ENCODE peak calls at places on chromosome 3, in seven cellular contexts. One of them, this sample, is unnamed. For H3K4me1, the result is how much of the 10 kb centered on the place peaks cover.

GRCh38 chr3:125443923-125444322 is 68.8 kb upstream of the ZNF148 start:
- ATAC-seq in HCT116: no peak
- ATAC-seq in psoas muscle: no peak
- ATAC-seq in body of pancreas: no peak
- ATAC-seq in mucosa of descending colon: no peak
- ATAC-seq in HepG2: no peak
- ATAC-seq in heart right ventricle: no peak
- ATAC-seq in this sample: no peak

GRCh38 chr3:61416618-61417017 is 144.8 kb upstream of the PTPRG start:
- ATAC-seq in mucosa of descending colon: no peak
- ATAC-seq in HCT116: no peak
- ATAC-seq in psoas muscle: no peak
- ATAC-seq in HepG2: no peak
- ATAC-seq in heart right ventricle: no peak
- ATAC-seq in body of pancreas: no peak
- ATAC-seq in this sample: no peak

GRCh38 chr3:62287528-62287927 is 85.8 kb downstream of the FEZF2 start:
- ATAC-seq in HCT116: no peak
- ATAC-seq in mucosa of descending colon: no peak
- ATAC-seq in body of pancreas: no peak
- ATAC-seq in HepG2: no peak
- ATAC-seq in psoas muscle: no peak
- ATAC-seq in heart right ventricle: no peak
- ATAC-seq in this sample: no peak

GRCh38 chr3:141462176-141462859 is 24.5 kb upstream of the RASA2 start:
- ATAC-seq in psoas muscle: no peak
- ATAC-seq in HepG2: no peak
- ATAC-seq in body of pancreas: no peak
- ATAC-seq in heart right ventricle: no peak
- ATAC-seq in mucosa of descending colon: no peak
- ATAC-seq in HCT116: no peak
- ATAC-seq in this sample: no peak

GRCh38 chr3:66450389-66451022 is 50.3 kb downstream of the LRIG1 start:
- ATAC-seq in mucosa of descending colon: peak
- ATAC-seq in psoas muscle: peak
- ATAC-seq in heart right ventricle: peak
- ATAC-seq in body of pancreas: peak
- ATAC-seq in HepG2: no peak
- ATAC-seq in HCT116: no peak
- ATAC-seq in this sample: peak

GRCh38 chr3:129181834-129182233 is 1.9 kb downstream of the CNBP start:
- ATAC-seq in heart right ventricle: no peak
- ATAC-seq in psoas muscle: no peak
- ATAC-seq in mucosa of descending colon: no peak
- ATAC-seq in HCT116: no peak
- ATAC-seq in HepG2: no peak
- ATAC-seq in body of pancreas: no peak
- ATAC-seq in this sample: no peak

GRCh38 chr3:71265365-71265935 is 318.1 kb downstream of the FOXP1 start:
- ATAC-seq in heart right ventricle: no peak
- ATAC-seq in psoas muscle: no peak
- ATAC-seq in mucosa of descending colon: no peak
- ATAC-seq in body of pancreas: no peak
- ATAC-seq in HCT116: no peak
- ATAC-seq in HepG2: no peak
- ATAC-seq in this sample: no peak

GRCh38 chr3:9595877-9596276 is 42.3 kb upstream of the LHFPL4 start:
- ATAC-seq in HepG2: no peak
- ATAC-seq in heart right ventricle: no peak
- ATAC-seq in psoas muscle: no peak
- ATAC-seq in HCT116: no peak
- ATAC-seq in body of pancreas: no peak
- ATAC-seq in mucosa of descending colon: peak
- ATAC-seq in this sample: no peak

GRCh38 chr3:18372786-18373405 is 52.2 kb downstream of the SATB1 start:
- ATAC-seq in body of pancreas: no peak
- ATAC-seq in HCT116: no peak
- ATAC-seq in HepG2: no peak
- ATAC-seq in mucosa of descending colon: no peak
- ATAC-seq in heart right ventricle: no peak
- ATAC-seq in psoas muscle: no peak
- ATAC-seq in this sample: no peak

GRCh38 chr3:72155391-72156064 is 370.6 kb upstream of the PROK2 start:
- ATAC-seq in psoas muscle: peak
- ATAC-seq in mucosa of descending colon: peak
- ATAC-seq in body of pancreas: peak
- ATAC-seq in heart right ventricle: peak
- ATAC-seq in HepG2: peak
- ATAC-seq in HCT116: no peak
- ATAC-seq in this sample: peak

GRCh38 chr3:58173670-58174472 is 36.9 kb downstream of the DNASE1L3 start:
- ATAC-seq in body of pancreas: peak
- ATAC-seq in HepG2: peak
- ATAC-seq in mucosa of descending colon: peak
- ATAC-seq in psoas muscle: no peak
- ATAC-seq in heart right ventricle: peak
- ATAC-seq in HCT116: peak
- ATAC-seq in this sample: no peak

GRCh38 chr3:12446298-12446697 is 38.0 kb upstream of the TSEN2 start:
- ATAC-seq in heart right ventricle: no peak
- ATAC-seq in psoas muscle: no peak
- ATAC-seq in HepG2: no peak
- ATAC-seq in HCT116: no peak
- ATAC-seq in body of pancreas: no peak
- ATAC-seq in mucosa of descending colon: no peak
- ATAC-seq in this sample: no peak

GRCh38 chr3:17360991-17361390 is 381.4 kb downstream of the TBC1D5 start:
- ATAC-seq in mucosa of descending colon: no peak
- ATAC-seq in HepG2: no peak
- ATAC-seq in body of pancreas: no peak
- ATAC-seq in psoas muscle: no peak
- ATAC-seq in HCT116: no peak
- ATAC-seq in heart right ventricle: no peak
- ATAC-seq in this sample: no peak

GRCh38 chr3:188000361-188000861 is 153.5 kb upstream of the LPP start:
- ATAC-seq in HepG2: peak
- ATAC-seq in psoas muscle: peak
- ATAC-seq in body of pancreas: peak
- ATAC-seq in heart right ventricle: no peak
- ATAC-seq in HCT116: no peak
- ATAC-seq in mucosa of descending colon: peak
- ATAC-seq in this sample: peak
- H3K4me1 ChIP-seq in HepG2: half or more
- H3K4me1 ChIP-seq in psoas muscle: under half
- H3K4me1 ChIP-seq in body of pancreas: half or more
- H3K4me1 ChIP-seq in heart right ventricle: under half
- H3K4me1 ChIP-seq in HCT116: under half
- H3K4me1 ChIP-seq in mucosa of descending colon: under half
- H3K4me1 ChIP-seq in this sample: under half

GRCh38 chr3:48919215-48920138 is 835 bp downstream of the ARIH2 start:
- ATAC-seq in heart right ventricle: peak
- ATAC-seq in HepG2: peak
- ATAC-seq in HCT116: peak
- ATAC-seq in mucosa of descending colon: peak
- ATAC-seq in body of pancreas: peak
- ATAC-seq in psoas muscle: peak
- ATAC-seq in this sample: peak

GRCh38 chr3:48915296-48915695 is 3.3 kb upstream of the ARIH2 start:
- ATAC-seq in body of pancreas: no peak
- ATAC-seq in heart right ventricle: no peak
- ATAC-seq in mucosa of descending colon: no peak
- ATAC-seq in psoas muscle: no peak
- ATAC-seq in HCT116: no peak
- ATAC-seq in HepG2: no peak
- ATAC-seq in this sample: no peak

GRCh38 chr3:48918388-48919214 is at the start of gene ARIH2:
- ATAC-seq in heart right ventricle: peak
- ATAC-seq in body of pancreas: peak
- ATAC-seq in psoas muscle: peak
- ATAC-seq in HepG2: peak
- ATAC-seq in mucosa of descending colon: peak
- ATAC-seq in HCT116: peak
- ATAC-seq in this sample: peak
- TF ChIP-seq CTCF in heart right ventricle: peak
- TF ChIP-seq CTCF in body of pancreas: no peak
- TF ChIP-seq CTCF in psoas muscle: peak
- TF ChIP-seq CTCF in HepG2: peak
- TF ChIP-seq CTCF in mucosa of descending colon: no peak
- TF ChIP-seq CTCF in HCT116: peak
- TF ChIP-seq CTCF in this sample: no peak

DNA sequence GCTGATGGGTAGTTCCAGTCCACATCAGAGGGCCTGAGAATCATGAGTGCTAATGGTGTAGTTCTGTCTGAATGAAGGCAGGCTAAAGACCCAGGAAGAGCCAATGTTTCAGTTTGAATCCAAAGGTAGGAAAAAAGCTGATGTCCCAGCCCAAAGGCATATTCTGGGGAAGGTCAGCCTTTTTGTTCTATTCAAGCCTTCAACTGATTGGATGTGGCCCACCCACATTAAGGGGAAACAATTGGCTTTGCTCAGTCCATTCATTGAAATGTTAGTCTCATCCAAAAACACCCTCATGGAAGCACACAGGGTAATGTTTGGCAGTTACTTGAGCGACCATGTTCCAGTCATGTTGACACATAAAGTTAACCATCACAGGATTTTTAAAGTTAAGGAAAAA is 25.9 kb downstream of the EPHB1 start:
- ATAC-seq in HCT116: no peak
- ATAC-seq in HepG2: no peak
- ATAC-seq in psoas muscle: no peak
- ATAC-seq in heart right ventricle: no peak
- ATAC-seq in mucosa of descending colon: no peak
- ATAC-seq in body of pancreas: no peak
- ATAC-seq in this sample: no peak
- H3K4me1 ChIP-seq in HCT116: under half
- H3K4me1 ChIP-seq in HepG2: under half
- H3K4me1 ChIP-seq in psoas muscle: under half
- H3K4me1 ChIP-seq in heart right ventricle: under half
- H3K4me1 ChIP-seq in mucosa of descending colon: under half
- H3K4me1 ChIP-seq in body of pancreas: under half
- H3K4me1 ChIP-seq in this sample: under half

DNA sequence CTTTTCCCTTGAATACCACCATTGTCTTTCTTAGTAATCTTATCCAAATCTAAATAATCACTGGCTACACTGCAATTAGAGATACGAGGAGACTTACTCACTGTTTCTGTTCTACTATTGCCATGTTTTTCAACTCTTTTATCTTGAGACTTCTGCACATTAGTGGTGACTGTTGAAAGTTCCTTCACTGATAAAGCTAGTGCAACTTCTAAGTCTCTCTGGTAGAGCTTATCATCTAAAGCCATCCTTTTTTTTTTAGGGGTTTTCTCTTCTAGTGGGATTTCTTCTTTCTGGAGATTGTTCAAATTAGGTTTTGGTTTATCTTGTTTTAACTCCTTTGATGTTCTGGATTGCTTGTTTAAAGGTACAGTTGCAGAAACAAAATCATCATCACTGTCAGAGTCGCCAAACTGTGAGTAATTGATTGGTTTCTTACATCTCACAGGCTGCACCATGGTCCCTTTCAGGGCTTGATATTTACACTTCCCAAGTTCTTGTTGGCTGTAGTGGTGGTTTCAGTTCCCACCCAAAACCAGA is 37.7 kb downstream of the NCK1 start:
- ATAC-seq in heart right ventricle: no peak
- ATAC-seq in psoas muscle: no peak
- ATAC-seq in body of pancreas: no peak
- ATAC-seq in HepG2: no peak
- ATAC-seq in mucosa of descending colon: no peak
- ATAC-seq in HCT116: no peak
- ATAC-seq in this sample: no peak
- TF ChIP-seq CTCF in heart right ventricle: no peak
- TF ChIP-seq CTCF in psoas muscle: no peak
- TF ChIP-seq CTCF in body of pancreas: no peak
- TF ChIP-seq CTCF in HepG2: no peak
- TF ChIP-seq CTCF in mucosa of descending colon: no peak
- TF ChIP-seq CTCF in HCT116: no peak
- TF ChIP-seq CTCF in this sample: no peak

GRCh38 chr3:152260026-152260425 is 8.7 kb upstream of the MBNL1 start:
- ATAC-seq in heart right ventricle: no peak
- ATAC-seq in psoas muscle: no peak
- ATAC-seq in HCT116: no peak
- ATAC-seq in HepG2: peak
- ATAC-seq in body of pancreas: no peak
- ATAC-seq in mucosa of descending colon: no peak
- ATAC-seq in this sample: no peak

GRCh38 chr3:152258448-152259302 is 10.1 kb upstream of the MBNL1 start:
- ATAC-seq in HepG2: peak
- ATAC-seq in psoas muscle: peak
- ATAC-seq in body of pancreas: peak
- ATAC-seq in heart right ventricle: peak
- ATAC-seq in HCT116: peak
- ATAC-seq in mucosa of descending colon: peak
- ATAC-seq in this sample: peak

GRCh38 chr3:152260529-152260928 is 8.2 kb upstream of the MBNL1 start:
- ATAC-seq in HCT116: no peak
- ATAC-seq in HepG2: no peak
- ATAC-seq in mucosa of descending colon: no peak
- ATAC-seq in psoas muscle: no peak
- ATAC-seq in heart right ventricle: no peak
- ATAC-seq in body of pancreas: no peak
- ATAC-seq in this sample: no peak

GRCh38 chr3:152261329-152261728 is 7.4 kb upstream of the MBNL1 start:
- ATAC-seq in body of pancreas: no peak
- ATAC-seq in psoas muscle: no peak
- ATAC-seq in HepG2: no peak
- ATAC-seq in heart right ventricle: no peak
- ATAC-seq in mucosa of descending colon: no peak
- ATAC-seq in HCT116: no peak
- ATAC-seq in this sample: no peak

GRCh38 chr3:152259480-152259879 is 9.2 kb upstream of the MBNL1 start:
- ATAC-seq in body of pancreas: no peak
- ATAC-seq in mucosa of descending colon: no peak
- ATAC-seq in heart right ventricle: no peak
- ATAC-seq in HCT116: no peak
- ATAC-seq in psoas muscle: no peak
- ATAC-seq in HepG2: no peak
- ATAC-seq in this sample: no peak
- H3K4me1 ChIP-seq in body of pancreas: under half
- H3K4me1 ChIP-seq in mucosa of descending colon: under half
- H3K4me1 ChIP-seq in heart right ventricle: under half
- H3K4me1 ChIP-seq in HCT116: under half
- H3K4me1 ChIP-seq in psoas muscle: under half
- H3K4me1 ChIP-seq in HepG2: under half
- H3K4me1 ChIP-seq in this sample: under half

GRCh38 chr3:138919304-138919703 is 27.6 kb downstream of the FOXL2 start:
- ATAC-seq in mucosa of descending colon: no peak
- ATAC-seq in HepG2: no peak
- ATAC-seq in heart right ventricle: no peak
- ATAC-seq in psoas muscle: no peak
- ATAC-seq in HCT116: no peak
- ATAC-seq in body of pancreas: no peak
- ATAC-seq in this sample: no peak
- TF ChIP-seq CTCF in mucosa of descending colon: no peak
- TF ChIP-seq CTCF in HepG2: peak
- TF ChIP-seq CTCF in heart right ventricle: no peak
- TF ChIP-seq CTCF in psoas muscle: no peak
- TF ChIP-seq CTCF in HCT116: no peak
- TF ChIP-seq CTCF in body of pancreas: no peak
- TF ChIP-seq CTCF in this sample: no peak

This sample was measured in gastroesophageal sphincter.